ENCODE peak calls at places on chromosomes 7 and 10, in seven cellular contexts. S is hepatocyte, B is heart right ventricle, D is MM.1S, V is prostate gland, L is mesenchymal stem cell, Y is AG04450. E is an unnamed sample.
A peak's percentile ranks its signal among the peaks of the same experiment; 100 is the strongest.

GRCh38 chr10:102230861-102231356 is 4.8 kb downstream of the ELOVL3 start:
- DNase-seq in D (peak; percentile 32), B (peak; percentile 40), Y (no peak), V (no peak), S (peak; percentile 65), L (no peak), E (peak; percentile 19)

GRCh38 chr7:36670585-36671431 is 53.5 kb downstream of the AOAH start:
- DNase-seq in L (peak; percentile 67), B (no peak), D (peak; percentile 72), V (peak; percentile 42), S (peak; percentile 76), Y (peak; percentile 27), E (peak; percentile 67)

GRCh38 chr7:116258734-116259133 is 48.4 kb downstream of the TES start:
- DNase-seq in Y (no peak), D (peak; percentile 79), V (peak; percentile 23), L (peak; percentile 73), S (peak; percentile 67), B (no peak), E (no peak)

GRCh38 chr7:101373812-101374612 is 11.3 kb downstream of the COL26A1 start:
- DNase-seq in D (no peak), B (no peak), V (no peak), Y (no peak), L (no peak), S (peak; percentile 28), E (no peak)

GRCh38 chr10:63587191-63587590 is 66.0 kb downstream of the REEP3 start:
- DNase-seq in Y (no peak), L (no peak), V (no peak), B (no peak), S (no peak), D (no peak), E (no peak)

GRCh38 chr10:26215923-26216576 is 524 bp upstream of the GAD2 start:
- DNase-seq in V (no peak), B (peak; percentile 20), L (no peak), Y (no peak), D (no peak), S (peak; percentile 85), E (peak; percentile 4)

GRCh38 chr10:58070964-58071363 is 196.7 kb downstream of the IPMK start:
- DNase-seq in L (no peak), D (no peak), V (no peak), S (no peak), Y (no peak), B (no peak), E (no peak)

GRCh38 chr10:84138478-84139125 is 707 bp upstream of the GHITM start:
- DNase-seq in Y (no peak), B (peak; percentile 12), L (peak; percentile 82), D (peak; percentile 16), S (peak; percentile 24), V (no peak), E (peak; percentile 50)

GRCh38 chr7:140653319-140654108 is 12.9 kb upstream of the DENND2A start:
- DNase-seq in D (peak; percentile 59), Y (peak; percentile 83), V (peak; percentile 75), S (peak; percentile 89), B (peak; percentile 29), L (peak; percentile 84), E (peak; percentile 74)

GRCh38 chr10:124587811-124588211 is 126.2 kb downstream of the LHPP start:
- DNase-seq in Y (no peak), V (no peak), S (no peak), D (no peak), L (no peak), B (no peak), E (no peak)

GRCh38 chr10:89207801-89208551 is 859 bp upstream of the CH25H start:
- DNase-seq in V (peak; percentile 10), Y (no peak), S (peak; percentile 26), B (peak; percentile 67), L (no peak), D (no peak), E (no peak)

GRCh38 chr7:13912740-13913320 is 76.6 kb downstream of the ETV1 start:
- DNase-seq in D (no peak), Y (no peak), B (no peak), L (no peak), S (no peak), V (no peak), E (no peak)

GRCh38 chr10:1411451-1411850 is 325.9 kb downstream of the ADARB2 start:
- DNase-seq in B (no peak), Y (no peak), D (no peak), V (no peak), L (no peak), S (no peak), E (no peak)

GRCh38 chr10:45379303-45379726 is 5.3 kb downstream of the ALOX5 start:
- DNase-seq in V (no peak), B (no peak), S (no peak), L (no peak), D (no peak), Y (no peak), E (no peak)

GRCh38 chr10:45378866-45379265 is 4.8 kb downstream of the ALOX5 start:
- DNase-seq in D (no peak), S (peak; percentile 24), L (no peak), B (no peak), V (no peak), Y (no peak), E (no peak)

GRCh38 chr10:45382591-45382990 is 8.6 kb downstream of the ALOX5 start:
- DNase-seq in V (no peak), S (no peak), L (no peak), B (no peak), D (no peak), Y (no peak), E (no peak)

GRCh38 chr10:45379891-45380540 is 6.0 kb downstream of the ALOX5 start:
- DNase-seq in B (peak; percentile 24), V (no peak), D (no peak), S (no peak), L (no peak), Y (no peak), E (no peak)

GRCh38 chr10:45380903-45381610 is 7.0 kb downstream of the ALOX5 start:
- DNase-seq in Y (no peak), B (peak; percentile 17), V (no peak), D (no peak), S (no peak), L (no peak), E (no peak)
- H3K27me3 ChIP-seq in Y (no peaks in the 10 kb centered on the region), B (peaks cover 39% of the 10 kb centered on the region), V (peaks cover 5% of the 10 kb centered on the region), D (no peaks in the 10 kb centered on the region), S (no peaks in the 10 kb centered on the region), L (peaks cover 23% of the 10 kb centered on the region), E (no peaks in the 10 kb centered on the region)

DNA sequence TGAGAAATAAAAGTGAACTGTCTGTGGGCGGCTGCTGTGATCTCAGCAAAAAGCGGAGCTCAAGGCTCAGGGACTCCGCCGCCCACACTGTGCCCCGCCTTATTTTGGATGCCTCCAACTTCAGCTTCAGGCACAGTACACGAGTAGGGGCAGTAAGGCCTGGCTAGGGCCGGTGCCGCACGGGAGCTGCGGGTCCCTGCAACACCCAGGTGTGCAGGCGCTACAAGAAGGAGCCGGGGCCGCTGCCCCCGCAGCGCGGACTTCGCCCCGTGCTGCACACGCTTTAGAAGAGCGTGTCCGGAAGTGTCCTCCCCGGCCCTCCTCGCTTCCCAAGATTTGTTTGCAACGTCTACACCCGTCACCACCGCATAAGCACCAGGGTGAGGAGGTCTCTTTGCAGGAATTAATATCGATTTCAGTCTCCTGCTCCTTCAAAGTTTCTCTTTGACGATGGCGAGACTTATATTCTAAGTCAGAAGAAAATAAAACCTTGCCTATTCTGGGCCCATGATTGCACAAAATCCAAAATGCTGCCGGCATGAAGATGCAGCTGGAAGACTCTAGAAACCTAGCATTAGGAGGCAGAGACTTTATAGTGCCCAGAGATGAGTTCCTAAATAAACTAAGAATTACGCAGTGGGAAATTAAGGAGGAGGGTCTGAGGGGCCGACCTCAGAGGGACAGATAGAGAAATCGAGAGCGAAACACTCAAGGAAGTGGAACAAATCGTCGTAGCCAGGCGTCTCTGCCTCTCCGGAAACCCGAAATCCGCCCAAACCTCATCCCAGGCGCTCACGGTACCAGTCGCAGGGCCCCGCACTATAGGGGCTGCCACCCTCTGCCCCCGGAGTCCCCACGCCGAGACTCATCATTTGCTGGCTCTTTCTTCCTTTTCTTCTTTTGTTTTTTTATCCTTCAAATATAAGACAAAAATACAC is 6.4 kb downstream of the VAX1 start:
- DNase-seq in B (no peak), D (no peak), V (no peak), S (peak; percentile 69), L (no peak), Y (no peak), E (no peak)
- H3K27me3 ChIP-seq in B (peaks cover 96% of the 10 kb centered on the region), D (peaks cover 21% of the 10 kb centered on the region), V (peaks cover 56% of the 10 kb centered on the region), S (peaks cover 96% of the 10 kb centered on the region), L (peaks cover 86% of the 10 kb centered on the region), Y (peaks cover 72% of the 10 kb centered on the region), E (peaks cover 50% of the 10 kb centered on the region)

DNA sequence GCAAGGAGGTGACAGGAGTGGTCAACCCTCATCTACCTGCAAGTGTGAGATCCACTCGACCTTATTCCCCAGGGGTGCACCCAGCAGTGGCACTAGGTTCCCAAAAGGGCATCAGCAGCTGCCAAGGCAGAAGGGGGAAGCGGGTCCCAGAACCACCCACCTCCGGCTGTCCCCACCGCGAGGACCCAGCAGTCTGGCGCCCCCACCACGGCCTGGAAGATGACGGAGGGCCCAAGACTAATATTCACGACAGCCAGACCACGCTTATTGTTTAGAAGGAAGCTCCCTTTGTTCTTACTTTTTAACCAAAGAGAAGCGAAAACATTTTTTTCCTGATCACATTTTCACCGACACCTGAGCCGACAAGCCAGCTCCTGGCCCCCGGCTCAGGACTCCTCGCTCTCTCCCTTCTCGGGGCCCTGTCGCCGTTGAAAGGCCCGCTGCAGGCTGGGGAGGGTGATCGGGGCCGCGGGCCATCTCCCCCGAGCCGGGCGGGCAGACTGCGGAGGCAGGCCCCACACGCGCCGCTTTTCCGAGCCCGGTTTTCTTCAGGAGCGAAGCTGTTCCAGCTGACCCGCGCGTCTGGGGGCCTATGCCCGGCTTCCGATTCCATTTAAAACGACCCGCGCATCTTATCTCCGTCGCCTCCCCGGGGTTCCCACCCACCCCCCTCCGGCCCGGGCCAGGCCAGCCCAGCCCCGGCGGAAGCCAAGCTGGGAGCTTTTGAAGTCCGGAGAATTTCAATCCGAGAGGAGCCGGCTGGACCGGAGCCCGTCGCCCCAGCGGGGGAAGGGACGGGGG is 3.4 kb upstream of the EVX1 start:
- DNase-seq in L (no peak), V (no peak), D (no peak), S (peak; percentile 39), B (no peak), Y (no peak), E (no peak)
- H3K27me3 ChIP-seq in L (peaks cover 98% of the 10 kb centered on the region), V (no peaks in the 10 kb centered on the region), D (peaks cover 44% of the 10 kb centered on the region), S (peaks cover 83% of the 10 kb centered on the region), B (peaks cover 100% of the 10 kb centered on the region), Y (peaks cover 96% of the 10 kb centered on the region), E (peaks cover 32% of the 10 kb centered on the region)

GRCh38 chr7:154497751-154498150 is 445.6 kb downstream of the DPP6 start:
- DNase-seq in V (no peak), B (no peak), S (no peak), L (no peak), Y (no peak), D (no peak), E (no peak)

GRCh38 chr7:154489897-154490296 is 437.7 kb downstream of the DPP6 start:
- DNase-seq in D (no peak), Y (no peak), L (no peak), B (no peak), S (no peak), V (no peak), E (no peak)

DNA sequence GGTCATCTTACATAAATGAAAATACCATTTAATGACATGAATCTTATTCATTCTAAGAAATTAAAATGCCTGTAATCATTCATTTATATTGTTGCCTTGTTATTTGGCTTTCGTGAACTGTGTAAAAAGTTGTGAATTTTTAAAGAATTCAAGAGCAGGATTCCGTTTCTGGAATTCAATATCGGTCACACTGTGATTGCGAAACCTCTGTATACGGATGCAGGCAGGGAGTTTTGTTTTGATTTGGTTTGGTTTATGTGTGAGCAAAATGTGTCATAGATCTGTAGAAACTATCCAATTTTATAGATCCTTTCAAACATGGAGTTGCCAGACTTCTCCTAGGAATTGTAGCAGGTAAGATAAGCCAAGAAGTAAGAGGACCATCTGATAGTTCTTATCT is 441.4 kb downstream of the DPP6 start:
- DNase-seq in B (no peak), D (no peak), S (no peak), Y (no peak), V (no peak), L (no peak), E (no peak)
- H3K27me3 ChIP-seq in B (no peaks in the 10 kb centered on the region), D (no peaks in the 10 kb centered on the region), S (no peaks in the 10 kb centered on the region), Y (no peaks in the 10 kb centered on the region), V (no peaks in the 10 kb centered on the region), L (no peaks in the 10 kb centered on the region), E (no peaks in the 10 kb centered on the region)